ENCODE peak calls at places on chromosomes 4 and X, in five cellular contexts. One of them, this sample, is unnamed.

GRCh38 chrX:2434764-2435163 is 66.0 kb downstream of the DHRSX start:
- DNase-seq in GM23338: no peak
- DNase-seq in MM.1S: no peak
- DNase-seq in PC-3: no peak
- DNase-seq in neural progenitor cell: no peak
- DNase-seq in this sample: no peak

GRCh38 chrX:140141444-140142029 is 176.2 kb upstream of the CXorf66 start:
- DNase-seq in MM.1S: peak
- DNase-seq in PC-3: peak
- DNase-seq in GM23338: peak
- DNase-seq in neural progenitor cell: peak
- DNase-seq in this sample: peak

GRCh38 chr4:80006935-80007744 is 65.9 kb downstream of the ANTXR2 start:
- DNase-seq in GM23338: no peak
- DNase-seq in PC-3: no peak
- DNase-seq in neural progenitor cell: no peak
- DNase-seq in MM.1S: peak
- DNase-seq in this sample: peak

GRCh38 chr4:152970102-152970820 is 34.1 kb downstream of the FHDC1 start:
- DNase-seq in PC-3: peak
- DNase-seq in neural progenitor cell: no peak
- DNase-seq in MM.1S: no peak
- DNase-seq in GM23338: no peak
- DNase-seq in this sample: peak

GRCh38 chr4:6640292-6641163 is at the start of gene MRFAP1:
- DNase-seq in MM.1S: peak
- DNase-seq in PC-3: peak
- DNase-seq in neural progenitor cell: peak
- DNase-seq in GM23338: peak
- DNase-seq in this sample: peak

GRCh38 chr4:135244605-135245146 is 1043.1 kb upstream of the PABPC4L start:
- DNase-seq in GM23338: peak
- DNase-seq in MM.1S: no peak
- DNase-seq in PC-3: no peak
- DNase-seq in neural progenitor cell: no peak
- DNase-seq in this sample: no peak

GRCh38 chrX:80282535-80282934 is 137.7 kb upstream of the TENT5D start:
- DNase-seq in GM23338: no peak
- DNase-seq in neural progenitor cell: no peak
- DNase-seq in MM.1S: no peak
- DNase-seq in PC-3: peak
- DNase-seq in this sample: peak

GRCh38 chrX:8760021-8760420 is 28.1 kb upstream of the ANOS1 start:
- DNase-seq in GM23338: no peak
- DNase-seq in PC-3: peak
- DNase-seq in neural progenitor cell: no peak
- DNase-seq in MM.1S: no peak
- DNase-seq in this sample: no peak

GRCh38 chrX:97743014-97743413 is 859.3 kb downstream of the RPA4 start:
- DNase-seq in GM23338: peak
- DNase-seq in neural progenitor cell: no peak
- DNase-seq in MM.1S: no peak
- DNase-seq in PC-3: no peak
- DNase-seq in this sample: peak

GRCh38 chrX:78886550-78886949 is 58.6 kb upstream of the P2RY10 start:
- DNase-seq in MM.1S: peak
- DNase-seq in neural progenitor cell: peak
- DNase-seq in PC-3: peak
- DNase-seq in GM23338: peak
- DNase-seq in this sample: peak

DNA sequence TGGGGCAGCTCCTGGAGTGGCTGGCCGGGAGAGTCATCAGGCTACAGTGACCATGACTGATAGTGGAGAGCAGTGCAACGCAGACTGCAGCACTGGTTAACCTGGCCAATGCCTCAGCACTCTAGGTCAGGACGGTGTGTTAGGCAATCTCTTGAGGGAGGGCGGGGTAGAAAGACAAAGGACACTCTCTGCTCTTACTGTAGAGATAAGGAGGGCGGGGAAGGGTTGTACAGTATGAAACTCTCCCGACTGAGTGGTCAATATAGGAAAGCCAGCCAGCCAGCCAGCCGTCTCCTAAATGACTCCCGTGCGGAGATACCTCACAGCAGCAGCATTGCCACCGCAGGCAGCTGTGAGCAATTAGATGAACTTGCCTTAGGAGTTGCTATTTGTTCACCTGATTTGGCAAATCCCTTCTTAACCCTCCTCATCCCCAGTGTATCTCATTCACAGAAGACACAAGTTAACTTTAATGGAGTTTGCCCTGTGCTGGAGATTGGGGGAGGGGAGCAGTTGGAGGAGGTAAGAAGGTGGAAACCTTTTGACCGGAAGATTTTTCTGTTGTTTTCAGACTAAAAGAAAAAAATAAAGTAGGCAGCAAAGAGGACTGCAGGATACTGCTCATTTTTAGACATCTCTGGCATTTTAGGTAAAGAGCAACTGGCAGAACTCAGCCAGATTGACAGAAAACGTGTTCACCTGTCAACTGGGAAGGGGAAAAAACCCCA is 330.5 kb downstream of the HNRNPD start:
- DNase-seq in GM23338: peak
- DNase-seq in MM.1S: no peak
- DNase-seq in neural progenitor cell: peak
- DNase-seq in PC-3: no peak
- DNase-seq in this sample: no peak
- TF ChIP-seq EZH2 in GM23338: no peak
- TF ChIP-seq EZH2 in MM.1S: no peak
- TF ChIP-seq EZH2 in neural progenitor cell: peak
- TF ChIP-seq EZH2 in PC-3: no peak
- TF ChIP-seq EZH2 in this sample: no peak

DNA sequence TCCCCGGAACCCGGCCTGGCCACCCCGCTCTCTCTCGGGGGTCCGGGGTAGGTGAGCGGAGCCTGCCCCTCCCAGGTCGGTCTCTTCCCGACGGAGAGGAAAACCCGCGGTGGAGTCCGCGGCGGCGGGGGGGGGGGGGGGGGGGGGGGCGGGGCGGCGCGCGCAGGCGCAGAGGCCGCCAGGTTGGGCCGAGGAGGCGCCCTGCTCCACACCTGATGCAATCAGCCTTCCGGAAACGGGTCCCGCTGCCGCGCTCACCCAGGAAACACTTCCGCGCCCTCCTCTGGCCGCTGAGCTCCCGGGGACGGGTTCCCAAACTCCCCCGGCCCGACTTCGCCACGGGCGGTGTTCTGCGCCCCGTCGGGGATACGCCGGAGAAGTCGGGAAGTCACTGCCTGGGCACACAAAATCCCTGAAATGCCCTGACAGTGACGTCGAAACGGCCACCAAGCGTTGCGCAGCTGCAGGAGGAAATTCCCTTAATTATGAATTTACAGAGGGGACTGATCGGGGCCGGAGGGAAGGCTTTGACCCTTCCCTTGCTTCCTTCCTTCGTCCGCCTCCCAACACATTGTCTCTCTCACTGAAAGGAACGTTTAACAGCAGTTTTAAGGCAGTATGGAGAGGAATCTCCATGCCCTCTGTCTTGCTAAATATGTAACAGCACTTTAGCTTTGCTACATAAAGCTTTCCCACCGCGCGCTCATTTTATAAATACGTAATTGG is 2.1 kb upstream of the APBB2 start:
- DNase-seq in neural progenitor cell: peak
- DNase-seq in PC-3: peak
- DNase-seq in GM23338: peak
- DNase-seq in MM.1S: peak
- DNase-seq in this sample: peak
- TF ChIP-seq CTCF in neural progenitor cell: peak
- TF ChIP-seq CTCF in PC-3: no peak
- TF ChIP-seq CTCF in GM23338: peak
- TF ChIP-seq CTCF in MM.1S: peak
- TF ChIP-seq CTCF in this sample: no peak

GRCh38 chr4:182575225-182575624 is 332.0 kb downstream of the TENM3 start:
- DNase-seq in PC-3: no peak
- DNase-seq in MM.1S: no peak
- DNase-seq in GM23338: no peak
- DNase-seq in neural progenitor cell: peak
- DNase-seq in this sample: no peak
- TF ChIP-seq EZH2 in PC-3: no peak
- TF ChIP-seq EZH2 in MM.1S: no peak
- TF ChIP-seq EZH2 in GM23338: no peak
- TF ChIP-seq EZH2 in neural progenitor cell: no peak
- TF ChIP-seq EZH2 in this sample: no peak

DNA sequence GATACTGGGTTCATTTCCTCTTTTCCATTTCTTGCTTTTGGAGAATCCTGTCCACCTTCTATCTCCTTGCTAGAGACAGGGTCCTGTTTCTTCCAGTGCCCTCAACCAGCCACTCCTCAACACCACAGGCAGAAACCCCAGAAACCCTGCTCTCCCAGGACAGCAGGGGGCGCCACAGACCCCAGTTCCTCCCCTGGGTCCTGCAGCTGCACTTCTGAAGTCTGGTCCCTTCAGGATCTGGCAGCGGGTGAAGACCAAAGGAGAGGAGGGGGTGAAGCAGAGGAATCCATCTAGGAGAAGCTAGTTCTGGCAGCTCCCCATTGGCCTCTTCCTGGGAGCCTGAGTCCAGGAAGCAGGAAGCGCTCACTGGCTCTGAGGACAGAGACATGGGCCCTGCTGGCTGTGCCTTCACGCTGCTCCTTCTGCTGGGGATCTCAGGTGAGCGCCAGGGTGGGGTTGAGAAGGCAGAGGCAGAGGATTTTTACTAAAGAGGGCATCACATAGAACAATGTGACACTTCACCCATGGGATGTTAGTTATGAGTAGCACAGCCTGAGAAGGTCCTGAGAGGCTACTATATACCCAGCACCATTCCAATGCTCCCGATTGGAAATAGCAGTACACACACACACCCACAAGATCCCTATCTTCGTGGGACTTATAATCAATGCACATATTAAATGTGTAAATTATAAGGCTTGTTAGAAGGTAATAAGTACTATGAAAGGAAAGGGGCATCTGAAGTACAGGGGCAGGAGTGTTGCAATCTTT is at the start of gene PRSS48:
- DNase-seq in GM23338: peak
- DNase-seq in PC-3: peak
- DNase-seq in MM.1S: peak
- DNase-seq in neural progenitor cell: peak
- DNase-seq in this sample: peak
- TF ChIP-seq CTCF in GM23338: peak
- TF ChIP-seq CTCF in PC-3: peak
- TF ChIP-seq CTCF in MM.1S: peak
- TF ChIP-seq CTCF in neural progenitor cell: peak
- TF ChIP-seq CTCF in this sample: peak

DNA sequence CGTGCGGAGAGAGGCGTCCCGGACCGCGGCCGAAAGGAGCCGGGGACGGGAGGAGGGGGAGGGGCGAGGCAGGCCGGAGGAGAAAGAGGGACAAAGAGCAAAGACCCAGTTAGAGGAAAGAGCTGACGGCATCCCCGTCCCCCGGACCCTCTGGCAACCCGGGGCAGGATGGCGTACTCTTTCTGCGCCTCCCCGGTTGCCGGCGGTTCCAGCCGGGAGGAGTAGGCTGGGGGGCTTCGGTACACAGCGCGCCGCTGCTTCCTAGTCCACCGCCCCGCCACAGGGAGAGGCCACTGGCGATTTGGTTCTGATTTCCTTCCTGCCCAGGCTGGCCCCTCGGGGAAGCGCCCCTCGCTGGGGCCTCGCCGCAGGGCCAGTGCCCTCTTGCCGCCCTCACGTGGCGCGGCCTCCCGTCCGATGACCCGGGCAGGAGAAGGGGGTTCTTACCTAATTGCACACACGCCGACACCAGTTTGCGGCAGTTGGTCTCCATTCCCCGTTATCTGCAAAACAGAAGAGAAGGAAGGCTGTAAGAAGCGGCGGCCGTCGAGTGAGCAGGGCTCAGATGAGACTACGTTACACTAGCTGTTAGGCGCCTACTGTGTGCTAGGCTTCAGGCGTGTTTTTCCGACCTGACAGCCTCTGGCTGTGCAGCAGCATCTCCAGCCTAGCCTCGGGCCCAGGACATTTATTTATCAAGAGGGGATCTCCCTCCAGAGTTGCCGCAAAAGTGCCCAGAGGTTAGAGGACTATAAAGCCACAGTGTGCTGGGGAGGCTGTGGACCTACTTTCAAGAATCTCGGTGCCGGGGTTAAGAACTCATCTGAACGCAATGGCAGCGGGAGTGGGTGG is 9.9 kb upstream of the PITX2 start:
- DNase-seq in GM23338: peak
- DNase-seq in PC-3: no peak
- DNase-seq in neural progenitor cell: peak
- DNase-seq in MM.1S: no peak
- DNase-seq in this sample: no peak
- TF ChIP-seq EZH2 in GM23338: peak
- TF ChIP-seq EZH2 in PC-3: no peak
- TF ChIP-seq EZH2 in neural progenitor cell: no peak
- TF ChIP-seq EZH2 in MM.1S: no peak
- TF ChIP-seq EZH2 in this sample: no peak

DNA sequence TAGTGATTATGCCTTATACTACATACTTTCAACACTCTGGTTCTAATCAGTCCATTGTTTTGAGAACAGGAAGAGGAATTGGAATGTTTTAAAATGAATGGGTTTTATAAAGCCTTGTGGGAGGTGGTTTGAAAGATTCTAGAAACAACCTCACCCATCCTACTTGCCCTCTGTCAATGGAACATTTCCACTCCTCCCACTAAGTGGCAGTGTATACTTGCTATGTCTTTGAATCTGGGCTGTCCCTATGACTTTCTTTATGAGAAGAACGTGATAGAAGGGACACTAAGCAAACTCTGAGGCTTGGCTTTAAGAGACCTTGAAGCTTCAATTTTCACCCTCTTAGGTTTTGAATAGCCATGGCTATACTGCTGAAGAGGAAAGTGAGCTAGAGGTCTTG is 611.2 kb downstream of the PPP4R3C start:
- DNase-seq in MM.1S: peak
- DNase-seq in GM23338: peak
- DNase-seq in neural progenitor cell: peak
- DNase-seq in PC-3: peak
- DNase-seq in this sample: no peak
- TF ChIP-seq CTCF in MM.1S: no peak
- TF ChIP-seq CTCF in GM23338: peak
- TF ChIP-seq CTCF in neural progenitor cell: peak
- TF ChIP-seq CTCF in PC-3: no peak
- TF ChIP-seq CTCF in this sample: no peak

This sample was measured in A673.